ENCODE peak calls at places on chromosomes 5 and 9, in four cellular contexts. One of them, this sample, is unnamed.

GRCh38 chr5:69004127-69004526 is 89.7 kb upstream of the SLC30A5 start:
- DNase-seq in hepatocyte: no peak
- DNase-seq in mammary epithelial cell: no peak
- DNase-seq in Peyer's patch: no peak
- DNase-seq in this sample: no peak

GRCh38 chr5:105702323-105702722 is 1968.4 kb downstream of the EFNA5 start:
- DNase-seq in hepatocyte: no peak
- DNase-seq in Peyer's patch: no peak
- DNase-seq in mammary epithelial cell: no peak
- DNase-seq in this sample: no peak

GRCh38 chr9:76451234-76451633 is 7.7 kb upstream of the GCNT1 start:
- DNase-seq in hepatocyte: no peak
- DNase-seq in mammary epithelial cell: peak; percentile 57
- DNase-seq in Peyer's patch: no peak
- DNase-seq in this sample: no peak

GRCh38 chr5:102545175-102545574 is 46.4 kb upstream of the SLCO6A1 start:
- DNase-seq in Peyer's patch: no peak
- DNase-seq in hepatocyte: peak; percentile 67
- DNase-seq in mammary epithelial cell: no peak
- DNase-seq in this sample: no peak

GRCh38 chr5:124580925-124581821 is 165.3 kb downstream of the ZNF608 start:
- DNase-seq in hepatocyte: peak; percentile 64
- DNase-seq in mammary epithelial cell: peak; percentile 33
- DNase-seq in Peyer's patch: no peak
- DNase-seq in this sample: no peak

GRCh38 chr9:72396247-72397091 is 31.5 kb upstream of the ZFAND5 start:
- DNase-seq in Peyer's patch: no peak
- DNase-seq in hepatocyte: peak; percentile 47
- DNase-seq in mammary epithelial cell: peak; percentile 61
- DNase-seq in this sample: no peak

GRCh38 chr9:86275962-86276361 is 6.4 kb downstream of the ISCA1 start:
- DNase-seq in Peyer's patch: no peak
- DNase-seq in mammary epithelial cell: no peak
- DNase-seq in hepatocyte: no peak
- DNase-seq in this sample: no peak

GRCh38 chr5:98307811-98308210 is 465.7 kb upstream of the RGMB start:
- DNase-seq in Peyer's patch: no peak
- DNase-seq in mammary epithelial cell: peak; percentile 83
- DNase-seq in hepatocyte: no peak
- DNase-seq in this sample: no peak

GRCh38 chr5:14809369-14810144 is 62.0 kb downstream of the ANKH start:
- DNase-seq in Peyer's patch: peak; percentile 81
- DNase-seq in hepatocyte: no peak
- DNase-seq in mammary epithelial cell: peak; percentile 91
- DNase-seq in this sample: peak; percentile 62

GRCh38 chr5:23084815-23085214 is 231.7 kb upstream of the CDH12 start:
- DNase-seq in hepatocyte: no peak
- DNase-seq in mammary epithelial cell: no peak
- DNase-seq in Peyer's patch: no peak
- DNase-seq in this sample: no peak

GRCh38 chr5:137252513-137252912 is 246.6 kb downstream of the SPOCK1 start:
- DNase-seq in hepatocyte: no peak
- DNase-seq in Peyer's patch: no peak
- DNase-seq in mammary epithelial cell: no peak
- DNase-seq in this sample: no peak

GRCh38 chr5:458547-459353 is 15.8 kb downstream of the EXOC3 start:
- DNase-seq in Peyer's patch: peak; percentile 40
- DNase-seq in hepatocyte: peak; percentile 51
- DNase-seq in mammary epithelial cell: peak; percentile 94
- DNase-seq in this sample: no peak

GRCh38 chr9:120475341-120475740 is 104.6 kb downstream of the CDK5RAP2 start:
- DNase-seq in mammary epithelial cell: no peak
- DNase-seq in hepatocyte: no peak
- DNase-seq in Peyer's patch: no peak
- DNase-seq in this sample: no peak

GRCh38 chr5:109589983-109590382 is 99.7 kb upstream of the MAN2A1 start:
- DNase-seq in mammary epithelial cell: peak; percentile 9
- DNase-seq in Peyer's patch: no peak
- DNase-seq in hepatocyte: no peak
- DNase-seq in this sample: no peak

GRCh38 chr5:177369050-177369912 is 11.6 kb downstream of the RGS14 start:
- DNase-seq in hepatocyte: peak; percentile 57
- DNase-seq in mammary epithelial cell: no peak
- DNase-seq in Peyer's patch: no peak
- DNase-seq in this sample: no peak

GRCh38 chr9:116008278-116008677 is 145.3 kb upstream of the PAPPA start:
- DNase-seq in mammary epithelial cell: peak; percentile 78
- DNase-seq in Peyer's patch: no peak
- DNase-seq in hepatocyte: no peak
- DNase-seq in this sample: no peak

GRCh38 chr9:33884856-33885701 is 68.1 kb downstream of the UBE2R2 start:
- DNase-seq in mammary epithelial cell: no peak
- DNase-seq in hepatocyte: peak; percentile 44
- DNase-seq in Peyer's patch: no peak
- DNase-seq in this sample: no peak

GRCh38 chr9:121651295-121652036 is at the start of gene DAB2IP:
- DNase-seq in Peyer's patch: peak; percentile 58
- DNase-seq in hepatocyte: peak; percentile 90
- DNase-seq in mammary epithelial cell: no peak
- DNase-seq in this sample: no peak

GRCh38 chr9:6764570-6765334 is 7.0 kb downstream of the KDM4C start:
- DNase-seq in Peyer's patch: no peak
- DNase-seq in mammary epithelial cell: no peak
- DNase-seq in hepatocyte: no peak
- DNase-seq in this sample: no peak

GRCh38 chr5:114266374-114266773 is 95.5 kb upstream of the KCNN2 start:
- DNase-seq in mammary epithelial cell: no peak
- DNase-seq in Peyer's patch: no peak
- DNase-seq in hepatocyte: no peak
- DNase-seq in this sample: no peak

GRCh38 chr9:127973169-127974001 is 7.4 kb downstream of the EEIG1 start:
- DNase-seq in Peyer's patch: peak; percentile 75
- DNase-seq in mammary epithelial cell: no peak
- DNase-seq in hepatocyte: no peak
- DNase-seq in this sample: no peak

GRCh38 chr5:177507165-177507564 is 2.5 kb downstream of the DOK3 start:
- DNase-seq in hepatocyte: no peak
- DNase-seq in Peyer's patch: no peak
- DNase-seq in mammary epithelial cell: no peak
- DNase-seq in this sample: no peak

GRCh38 chr5:139023276-139023675 is 148.1 kb upstream of the LRRTM2 start:
- DNase-seq in hepatocyte: no peak
- DNase-seq in mammary epithelial cell: no peak
- DNase-seq in Peyer's patch: no peak
- DNase-seq in this sample: no peak

GRCh38 chr5:148523139-148523538 is 131.2 kb downstream of the HTR4 start:
- DNase-seq in Peyer's patch: no peak
- DNase-seq in mammary epithelial cell: no peak
- DNase-seq in hepatocyte: no peak
- DNase-seq in this sample: no peak

GRCh38 chr5:153629027-153629426 is 138.6 kb downstream of the GRIA1 start:
- DNase-seq in hepatocyte: peak; percentile 53
- DNase-seq in Peyer's patch: no peak
- DNase-seq in mammary epithelial cell: peak; percentile 92
- DNase-seq in this sample: peak; percentile 47

GRCh38 chr9:134726722-134727034 is 85.1 kb downstream of the COL5A1 start:
- DNase-seq in Peyer's patch: no peak
- DNase-seq in hepatocyte: no peak
- DNase-seq in mammary epithelial cell: no peak
- DNase-seq in this sample: no peak

GRCh38 chr5:32339198-32339597 is 26.5 kb upstream of the MTMR12 start:
- DNase-seq in hepatocyte: no peak
- DNase-seq in mammary epithelial cell: peak; percentile 33
- DNase-seq in Peyer's patch: no peak
- DNase-seq in this sample: no peak

GRCh38 chr5:69230181-69230580 is 4.5 kb upstream of the CDK7 start:
- DNase-seq in Peyer's patch: no peak
- DNase-seq in hepatocyte: no peak
- DNase-seq in mammary epithelial cell: peak; percentile 53
- DNase-seq in this sample: no peak

GRCh38 chr9:134049236-134049635 is 18.6 kb downstream of the BRD3 start:
- DNase-seq in Peyer's patch: no peak
- DNase-seq in mammary epithelial cell: no peak
- DNase-seq in hepatocyte: no peak
- DNase-seq in this sample: no peak

GRCh38 chr5:83467315-83468044 is 4.1 kb upstream of the VCAN start:
- DNase-seq in mammary epithelial cell: no peak
- DNase-seq in Peyer's patch: peak; percentile 46
- DNase-seq in hepatocyte: no peak
- DNase-seq in this sample: no peak

GRCh38 chr9:123996731-123997421 is 14.7 kb upstream of the LHX2 start:
- DNase-seq in mammary epithelial cell: peak; percentile 50
- DNase-seq in Peyer's patch: no peak
- DNase-seq in hepatocyte: no peak
- DNase-seq in this sample: no peak

GRCh38 chr5:164097747-164098146 is 592.3 kb downstream of the MAT2B start:
- DNase-seq in hepatocyte: no peak
- DNase-seq in mammary epithelial cell: peak; percentile 94
- DNase-seq in Peyer's patch: no peak
- DNase-seq in this sample: no peak

GRCh38 chr5:146751781-146752401 is 126.7 kb downstream of the PPP2R2B start:
- DNase-seq in mammary epithelial cell: no peak
- DNase-seq in hepatocyte: no peak
- DNase-seq in Peyer's patch: peak; percentile 76
- DNase-seq in this sample: no peak

GRCh38 chr5:177427919-177428573 is 1.6 kb downstream of the GRK6 start:
- DNase-seq in Peyer's patch: no peak
- DNase-seq in mammary epithelial cell: no peak
- DNase-seq in hepatocyte: no peak
- DNase-seq in this sample: peak; percentile 59

GRCh38 chr5:1930501-1930879 is 47.8 kb upstream of the IRX4 start:
- DNase-seq in hepatocyte: no peak
- DNase-seq in Peyer's patch: no peak
- DNase-seq in mammary epithelial cell: peak; percentile 34
- DNase-seq in this sample: no peak

GRCh38 chr9:88559661-88560060 is 24.7 kb downstream of the NXNL2 start:
- DNase-seq in mammary epithelial cell: no peak
- DNase-seq in hepatocyte: no peak
- DNase-seq in Peyer's patch: no peak
- DNase-seq in this sample: no peak

GRCh38 chr9:136808781-136809158 is 1.0 kb downstream of the RABL6 start:
- DNase-seq in Peyer's patch: no peak
- DNase-seq in hepatocyte: no peak
- DNase-seq in mammary epithelial cell: no peak
- DNase-seq in this sample: peak; percentile 5

GRCh38 chr9:80213613-80214012 is 641.8 kb downstream of the TLE4 start:
- DNase-seq in mammary epithelial cell: no peak
- DNase-seq in hepatocyte: no peak
- DNase-seq in Peyer's patch: no peak
- DNase-seq in this sample: no peak

GRCh38 chr9:111037744-111038335 is 430 bp downstream of the LPAR1 start:
- DNase-seq in Peyer's patch: peak; percentile 55
- DNase-seq in hepatocyte: peak; percentile 88
- DNase-seq in mammary epithelial cell: peak; percentile 48
- DNase-seq in this sample: peak; percentile 57
- H3K27ac ChIP-seq in Peyer's patch: peak overlapping the region; percentile 87
- H3K27ac ChIP-seq in hepatocyte: peak overlapping the region; percentile 91
- H3K27ac ChIP-seq in mammary epithelial cell: peak overlapping the region; percentile 41
- H3K27ac ChIP-seq in this sample: peak overlapping the region; percentile 85

DNA sequence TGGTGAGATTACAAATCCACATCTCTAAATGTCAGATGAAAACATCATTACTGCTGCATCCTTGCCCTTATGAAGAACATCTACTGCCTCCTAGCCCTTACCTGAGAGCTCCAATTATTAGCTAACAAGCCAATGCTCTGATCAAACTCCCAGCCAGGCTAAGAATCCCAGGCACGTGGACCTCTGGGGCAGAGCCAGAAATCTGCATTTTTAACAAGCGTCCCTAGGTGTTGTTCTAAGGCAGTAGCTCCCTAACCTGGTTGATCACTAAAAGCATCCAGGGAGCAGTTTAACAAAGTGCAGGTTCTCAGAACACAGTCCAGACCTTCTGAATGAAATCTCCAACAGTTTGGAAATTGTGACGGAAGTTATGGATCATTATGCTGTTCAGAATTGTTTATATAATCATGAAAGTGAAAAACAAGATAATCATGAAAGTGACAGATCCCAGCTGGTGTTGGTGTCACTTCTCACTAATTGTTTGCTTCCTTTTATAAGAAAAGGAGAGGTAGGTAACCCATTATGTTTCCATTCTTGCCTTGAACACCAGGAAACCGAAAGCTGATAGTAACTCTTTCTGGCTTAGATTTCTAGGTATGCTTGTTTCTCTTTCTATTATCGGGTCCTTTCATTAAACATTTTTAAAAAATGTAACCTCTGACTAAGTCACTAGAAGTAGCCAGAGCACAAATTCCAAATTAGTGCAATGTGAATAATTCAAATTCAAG is 216.5 kb upstream of the NR4A3 start:
- DNase-seq in hepatocyte: no peak
- DNase-seq in Peyer's patch: no peak
- DNase-seq in mammary epithelial cell: no peak
- DNase-seq in this sample: no peak
- H3K9me3 ChIP-seq in hepatocyte: no peaks in the 10 kb centered on the region
- H3K9me3 ChIP-seq in Peyer's patch: no peaks in the 10 kb centered on the region
- H3K9me3 ChIP-seq in mammary epithelial cell: no peaks in the 10 kb centered on the region
- H3K9me3 ChIP-seq in this sample: no peaks in the 10 kb centered on the region

GRCh38 chr5:128111818-128112448 is 28.4 kb downstream of the SLC12A2 start:
- DNase-seq in mammary epithelial cell: peak; percentile 40
- DNase-seq in hepatocyte: no peak
- DNase-seq in Peyer's patch: no peak
- DNase-seq in this sample: no peak
- H3K27ac ChIP-seq in mammary epithelial cell: no peak overlapping the region
- H3K27ac ChIP-seq in hepatocyte: no peak overlapping the region
- H3K27ac ChIP-seq in Peyer's patch: no peak overlapping the region
- H3K27ac ChIP-seq in this sample: no peak overlapping the region

DNA sequence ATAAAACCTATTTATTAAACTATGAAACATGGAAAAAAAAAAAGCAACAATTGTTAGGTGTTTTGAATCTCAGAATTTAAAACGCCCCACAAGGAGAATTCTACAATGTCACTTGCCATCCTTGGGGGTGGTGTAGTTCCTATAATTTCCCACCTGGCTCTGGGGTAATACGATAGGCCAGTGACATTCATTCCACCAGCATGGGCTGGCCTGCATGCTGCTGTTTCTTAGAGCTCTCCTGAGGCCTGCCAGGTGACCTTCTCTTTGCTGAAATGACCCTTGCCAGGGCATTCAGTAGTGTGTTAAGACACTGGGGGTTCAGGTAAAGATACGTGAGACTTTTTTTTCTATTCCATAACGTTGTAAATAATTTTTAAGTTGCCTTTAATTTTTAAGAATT is 10.0 kb upstream of the ARHGEF28 start:
- DNase-seq in hepatocyte: no peak
- DNase-seq in mammary epithelial cell: no peak
- DNase-seq in Peyer's patch: no peak
- DNase-seq in this sample: no peak
- H3K9me3 ChIP-seq in hepatocyte: no peaks in the 10 kb centered on the region
- H3K9me3 ChIP-seq in mammary epithelial cell: no peaks in the 10 kb centered on the region
- H3K9me3 ChIP-seq in Peyer's patch: no peaks in the 10 kb centered on the region
- H3K9me3 ChIP-seq in this sample: no peaks in the 10 kb centered on the region

GRCh38 chr5:17289681-17290619 is 72.5 kb downstream of the BASP1 start:
- DNase-seq in hepatocyte: peak; percentile 26
- DNase-seq in mammary epithelial cell: no peak
- DNase-seq in Peyer's patch: no peak
- DNase-seq in this sample: no peak
- H3K27ac ChIP-seq in hepatocyte: peak overlapping the region; percentile 65
- H3K27ac ChIP-seq in mammary epithelial cell: no peak overlapping the region
- H3K27ac ChIP-seq in Peyer's patch: no peak overlapping the region
- H3K27ac ChIP-seq in this sample: no peak overlapping the region

This sample was measured in lower lobe of right lung.